ENCODE peak calls at places on chromosomes 7 and 10, in seven cellular contexts. One of them, this sample, is unnamed.

GRCh38 chr10:1100691-1101368 is 44.6 kb downstream of the WDR37 start:
- DNase-seq in NAMALWA: no peak
- DNase-seq in iris pigment epithelial cell: no peak
- DNase-seq in amygdala: no peak
- DNase-seq in kidney tubule cell: no peak
- DNase-seq in neuronal stem cell: no peak
- DNase-seq in hepatocyte: no peak
- DNase-seq in this sample: no peak

GRCh38 chr10:92284112-92284704 is 6.7 kb downstream of the CPEB3 start:
- DNase-seq in NAMALWA: no peak
- DNase-seq in iris pigment epithelial cell: peak; percentile 88
- DNase-seq in amygdala: no peak
- DNase-seq in kidney tubule cell: no peak
- DNase-seq in neuronal stem cell: no peak
- DNase-seq in hepatocyte: peak; percentile 33
- DNase-seq in this sample: no peak

GRCh38 chr10:116676633-116677032 is 55.9 kb downstream of the PNLIPRP2 start:
- DNase-seq in NAMALWA: no peak
- DNase-seq in iris pigment epithelial cell: no peak
- DNase-seq in amygdala: no peak
- DNase-seq in kidney tubule cell: no peak
- DNase-seq in neuronal stem cell: no peak
- DNase-seq in hepatocyte: no peak
- DNase-seq in this sample: no peak

GRCh38 chr10:1467450-1467849 is 269.9 kb downstream of the ADARB2 start:
- DNase-seq in NAMALWA: no peak
- DNase-seq in iris pigment epithelial cell: no peak
- DNase-seq in amygdala: no peak
- DNase-seq in kidney tubule cell: no peak
- DNase-seq in neuronal stem cell: no peak
- DNase-seq in hepatocyte: no peak
- DNase-seq in this sample: no peak

GRCh38 chr7:2611401-2611800 is 20.4 kb upstream of the TTYH3 start:
- DNase-seq in NAMALWA: no peak
- DNase-seq in iris pigment epithelial cell: no peak
- DNase-seq in amygdala: no peak
- DNase-seq in kidney tubule cell: no peak
- DNase-seq in neuronal stem cell: no peak
- DNase-seq in hepatocyte: no peak
- DNase-seq in this sample: no peak

GRCh38 chr10:14674376-14675050 is 100.2 kb downstream of the FAM107B start:
- DNase-seq in NAMALWA: peak; percentile 19
- DNase-seq in iris pigment epithelial cell: no peak
- DNase-seq in amygdala: no peak
- DNase-seq in kidney tubule cell: peak; percentile 78
- DNase-seq in neuronal stem cell: no peak
- DNase-seq in hepatocyte: peak; percentile 76
- DNase-seq in this sample: no peak

GRCh38 chr10:124534231-124534798 is 72.7 kb downstream of the LHPP start:
- DNase-seq in NAMALWA: peak; percentile 67
- DNase-seq in iris pigment epithelial cell: peak; percentile 27
- DNase-seq in amygdala: no peak
- DNase-seq in kidney tubule cell: peak; percentile 7
- DNase-seq in neuronal stem cell: no peak
- DNase-seq in hepatocyte: no peak
- DNase-seq in this sample: no peak

GRCh38 chr10:49552277-49552676 is 13.4 kb upstream of the ERCC6 start:
- DNase-seq in NAMALWA: no peak
- DNase-seq in iris pigment epithelial cell: peak; percentile 86
- DNase-seq in amygdala: no peak
- DNase-seq in kidney tubule cell: peak; percentile 47
- DNase-seq in neuronal stem cell: no peak
- DNase-seq in hepatocyte: peak; percentile 25
- DNase-seq in this sample: peak; percentile 88

GRCh38 chr10:1513221-1513620 is 224.1 kb downstream of the ADARB2 start:
- DNase-seq in NAMALWA: no peak
- DNase-seq in iris pigment epithelial cell: no peak
- DNase-seq in amygdala: no peak
- DNase-seq in kidney tubule cell: no peak
- DNase-seq in neuronal stem cell: no peak
- DNase-seq in hepatocyte: no peak
- DNase-seq in this sample: no peak

GRCh38 chr7:80088705-80089104 is 45.9 kb upstream of the GNAI1 start:
- DNase-seq in NAMALWA: peak; percentile 56
- DNase-seq in iris pigment epithelial cell: peak; percentile 81
- DNase-seq in amygdala: no peak
- DNase-seq in kidney tubule cell: no peak
- DNase-seq in neuronal stem cell: no peak
- DNase-seq in hepatocyte: no peak
- DNase-seq in this sample: peak; percentile 16

GRCh38 chr10:77925410-77925794 is 1.2 kb downstream of the DLG5 start:
- DNase-seq in NAMALWA: no peak
- DNase-seq in iris pigment epithelial cell: no peak
- DNase-seq in amygdala: no peak
- DNase-seq in kidney tubule cell: peak; percentile 57
- DNase-seq in neuronal stem cell: no peak
- DNase-seq in hepatocyte: peak; percentile 63
- DNase-seq in this sample: no peak

GRCh38 chr7:80128918-80129317 is 5.7 kb upstream of the GNAI1 start:
- DNase-seq in NAMALWA: no peak
- DNase-seq in iris pigment epithelial cell: no peak
- DNase-seq in amygdala: no peak
- DNase-seq in kidney tubule cell: no peak
- DNase-seq in neuronal stem cell: no peak
- DNase-seq in hepatocyte: no peak
- DNase-seq in this sample: no peak

GRCh38 chr10:3482200-3482993 is 302.6 kb downstream of the KLF6 start:
- DNase-seq in NAMALWA: peak; percentile 72
- DNase-seq in iris pigment epithelial cell: peak; percentile 96
- DNase-seq in amygdala: no peak
- DNase-seq in kidney tubule cell: peak; percentile 98
- DNase-seq in neuronal stem cell: peak; percentile 64
- DNase-seq in hepatocyte: peak; percentile 92
- DNase-seq in this sample: peak; percentile 96

GRCh38 chr7:14340415-14341079 is 351.1 kb upstream of the ETV1 start:
- DNase-seq in NAMALWA: no peak
- DNase-seq in iris pigment epithelial cell: no peak
- DNase-seq in amygdala: no peak
- DNase-seq in kidney tubule cell: no peak
- DNase-seq in neuronal stem cell: no peak
- DNase-seq in hepatocyte: no peak
- DNase-seq in this sample: no peak

GRCh38 chr7:70512144-70512543 is 619.8 kb upstream of the GALNT17 start:
- DNase-seq in NAMALWA: no peak
- DNase-seq in iris pigment epithelial cell: no peak
- DNase-seq in amygdala: no peak
- DNase-seq in kidney tubule cell: no peak
- DNase-seq in neuronal stem cell: no peak
- DNase-seq in hepatocyte: no peak
- DNase-seq in this sample: no peak

GRCh38 chr10:14468022-14468421 is 137.3 kb upstream of the FRMD4A start:
- DNase-seq in NAMALWA: no peak
- DNase-seq in iris pigment epithelial cell: no peak
- DNase-seq in amygdala: no peak
- DNase-seq in kidney tubule cell: peak; percentile 77
- DNase-seq in neuronal stem cell: no peak
- DNase-seq in hepatocyte: no peak
- DNase-seq in this sample: peak; percentile 82

GRCh38 chr10:14587540-14588083 is 187.1 kb downstream of the FAM107B start:
- DNase-seq in NAMALWA: no peak
- DNase-seq in iris pigment epithelial cell: no peak
- DNase-seq in amygdala: no peak
- DNase-seq in kidney tubule cell: no peak
- DNase-seq in neuronal stem cell: no peak
- DNase-seq in hepatocyte: no peak
- DNase-seq in this sample: no peak

GRCh38 chr7:50731703-50732582 is 50.8 kb downstream of the GRB10 start:
- DNase-seq in NAMALWA: no peak
- DNase-seq in iris pigment epithelial cell: no peak
- DNase-seq in amygdala: no peak
- DNase-seq in kidney tubule cell: no peak
- DNase-seq in neuronal stem cell: no peak
- DNase-seq in hepatocyte: no peak
- DNase-seq in this sample: no peak

GRCh38 chr10:73218466-73219191 is 28.4 kb downstream of the DNAJC9 start:
- DNase-seq in NAMALWA: peak; percentile 43
- DNase-seq in iris pigment epithelial cell: peak; percentile 53
- DNase-seq in amygdala: no peak
- DNase-seq in kidney tubule cell: peak; percentile 9
- DNase-seq in neuronal stem cell: no peak
- DNase-seq in hepatocyte: peak; percentile 11
- DNase-seq in this sample: no peak

GRCh38 chr7:117489435-117489834 is 9.6 kb downstream of the CFTR start:
- DNase-seq in NAMALWA: no peak
- DNase-seq in iris pigment epithelial cell: no peak
- DNase-seq in amygdala: no peak
- DNase-seq in kidney tubule cell: no peak
- DNase-seq in neuronal stem cell: no peak
- DNase-seq in hepatocyte: no peak
- DNase-seq in this sample: no peak

GRCh38 chr7:157983442-157984137 is 604.0 kb downstream of the PTPRN2 start:
- DNase-seq in NAMALWA: no peak
- DNase-seq in iris pigment epithelial cell: no peak
- DNase-seq in amygdala: no peak
- DNase-seq in kidney tubule cell: no peak
- DNase-seq in neuronal stem cell: no peak
- DNase-seq in hepatocyte: no peak
- DNase-seq in this sample: no peak

GRCh38 chr10:131908151-131908550 is 7.3 kb downstream of the PPP2R2D start:
- DNase-seq in NAMALWA: no peak
- DNase-seq in iris pigment epithelial cell: no peak
- DNase-seq in amygdala: no peak
- DNase-seq in kidney tubule cell: no peak
- DNase-seq in neuronal stem cell: no peak
- DNase-seq in hepatocyte: no peak
- DNase-seq in this sample: no peak

GRCh38 chr10:61447127-61447526 is 6.1 kb downstream of the TMEM26 start:
- DNase-seq in NAMALWA: no peak
- DNase-seq in iris pigment epithelial cell: peak; percentile 56
- DNase-seq in amygdala: no peak
- DNase-seq in kidney tubule cell: no peak
- DNase-seq in neuronal stem cell: no peak
- DNase-seq in hepatocyte: no peak
- DNase-seq in this sample: no peak

GRCh38 chr7:47104206-47104549 is 477.7 kb downstream of the TNS3 start:
- DNase-seq in NAMALWA: no peak
- DNase-seq in iris pigment epithelial cell: peak; percentile 44
- DNase-seq in amygdala: no peak
- DNase-seq in kidney tubule cell: no peak
- DNase-seq in neuronal stem cell: no peak
- DNase-seq in hepatocyte: no peak
- DNase-seq in this sample: no peak

GRCh38 chr10:69849790-69850189 is 48.1 kb downstream of the COL13A1 start:
- DNase-seq in NAMALWA: no peak
- DNase-seq in iris pigment epithelial cell: no peak
- DNase-seq in amygdala: no peak
- DNase-seq in kidney tubule cell: no peak
- DNase-seq in neuronal stem cell: no peak
- DNase-seq in hepatocyte: no peak
- DNase-seq in this sample: no peak

GRCh38 chr7:92255308-92255707 is 9.5 kb downstream of the ANKIB1 start:
- DNase-seq in NAMALWA: no peak
- DNase-seq in iris pigment epithelial cell: peak; percentile 94
- DNase-seq in amygdala: no peak
- DNase-seq in kidney tubule cell: peak; percentile 86
- DNase-seq in neuronal stem cell: no peak
- DNase-seq in hepatocyte: no peak
- DNase-seq in this sample: peak; percentile 97

GRCh38 chr7:20395094-20395493 is 64.4 kb downstream of the ITGB8 start:
- DNase-seq in NAMALWA: no peak
- DNase-seq in iris pigment epithelial cell: no peak
- DNase-seq in amygdala: no peak
- DNase-seq in kidney tubule cell: no peak
- DNase-seq in neuronal stem cell: no peak
- DNase-seq in hepatocyte: no peak
- DNase-seq in this sample: no peak

GRCh38 chr10:7435674-7436073 is 24.8 kb upstream of the SFMBT2 start:
- DNase-seq in NAMALWA: no peak
- DNase-seq in iris pigment epithelial cell: no peak
- DNase-seq in amygdala: no peak
- DNase-seq in kidney tubule cell: no peak
- DNase-seq in neuronal stem cell: no peak
- DNase-seq in hepatocyte: no peak
- DNase-seq in this sample: no peak

GRCh38 chr7:45721949-45722598 is 147.9 kb downstream of the ADCY1 start:
- DNase-seq in NAMALWA: no peak
- DNase-seq in iris pigment epithelial cell: no peak
- DNase-seq in amygdala: no peak
- DNase-seq in kidney tubule cell: no peak
- DNase-seq in neuronal stem cell: no peak
- DNase-seq in hepatocyte: no peak
- DNase-seq in this sample: no peak

This sample was measured in astrocyte.